ENCODE peak calls at places on chromosome 17, in nine cellular contexts. R, T, L, G, M, J, K, V and N are unnamed samples. For H3K4me1, the result is how much of the 10 kb centered on the place peaks cover.

GRCh38 chr17:2940352-2940751 is 123.1 kb downstream of the OR1D5 start:
- DNase-seq in R (no peak), T (no peak), L (no peak), G (peak), M (no peak), J (no peak), K (no peak), V (peak), N (peak)

GRCh38 chr17:4706121-4706520 is 2.2 kb upstream of the PELP1 start:
- DNase-seq in R (no peak), T (peak), L (no peak), G (no peak), M (no peak), J (no peak), K (no peak), V (no peak), N (no peak)

GRCh38 chr17:39702901-39703893 is 3.3 kb downstream of the ERBB2 start:
- DNase-seq in R (no peak), T (peak), L (peak), G (peak), M (no peak), J (no peak), K (no peak), V (no peak), N (no peak)

GRCh38 chr17:2195729-2196128 is 107.9 kb downstream of the SMG6 start:
- DNase-seq in R (no peak), T (no peak), L (no peak), G (no peak), M (no peak), J (no peak), K (no peak), V (no peak), N (no peak)

GRCh38 chr17:35101036-35101435 is 18.6 kb downstream of the RAD51D start:
- DNase-seq in R (no peak), T (no peak), L (no peak), G (no peak), M (no peak), J (no peak), K (no peak), V (no peak), N (no peak)

GRCh38 chr17:2828396-2829038 is 32.3 kb downstream of the RAP1GAP2 start:
- DNase-seq in R (peak), T (peak), L (peak), G (peak), M (peak), J (peak), K (peak), V (peak), N (peak)

GRCh38 chr17:66711936-66712335 is 123.0 kb upstream of the CACNG5 start:
- DNase-seq in R (no peak), T (no peak), L (peak), G (peak), M (peak), J (no peak), K (peak), V (no peak), N (no peak)

GRCh38 chr17:67504182-67504581 is 127.1 kb downstream of the PITPNC1 start:
- DNase-seq in R (no peak), T (no peak), L (no peak), G (no peak), M (no peak), J (no peak), K (no peak), V (no peak), N (no peak)

GRCh38 chr17:33521784-33522183 is 228.7 kb upstream of the ASIC2 start:
- DNase-seq in R (peak), T (no peak), L (no peak), G (peak), M (no peak), J (no peak), K (no peak), V (no peak), N (no peak)

GRCh38 chr17:42642377-42642776 is 16.7 kb upstream of the TUBG2 start:
- DNase-seq in R (peak), T (no peak), L (no peak), G (peak), M (no peak), J (no peak), K (no peak), V (no peak), N (no peak)

GRCh38 chr17:76659928-76660614 is 16.5 kb upstream of the ST6GALNAC1 start:
- DNase-seq in R (peak), T (no peak), L (no peak), G (no peak), M (no peak), J (peak), K (peak), V (no peak), N (no peak)

GRCh38 chr17:521561-522325 is 169.1 kb upstream of the RPH3AL start:
- DNase-seq in R (no peak), T (no peak), L (no peak), G (no peak), M (no peak), J (no peak), K (no peak), V (no peak), N (no peak)

GRCh38 chr17:41429667-41430066 is 5.3 kb upstream of the KRT37 start:
- DNase-seq in R (no peak), T (no peak), L (no peak), G (no peak), M (no peak), J (no peak), K (no peak), V (no peak), N (no peak)

GRCh38 chr17:56290486-56291118 is 137.3 kb downstream of the ANKFN1 start:
- DNase-seq in R (no peak), T (no peak), L (no peak), G (no peak), M (no peak), J (no peak), K (no peak), V (no peak), N (no peak)

GRCh38 chr17:82106697-82107305 is 8.8 kb upstream of the FASN start:
- DNase-seq in R (peak), T (no peak), L (no peak), G (no peak), M (no peak), J (no peak), K (peak), V (peak), N (peak)

GRCh38 chr17:8006836-8007680 is 4.6 kb downstream of the GUCY2D start:
- DNase-seq in R (no peak), T (no peak), L (no peak), G (no peak), M (no peak), J (no peak), K (no peak), V (no peak), N (no peak)

GRCh38 chr17:50176559-50177471 is 11.0 kb downstream of the SGCA start:
- DNase-seq in R (no peak), T (no peak), L (no peak), G (no peak), M (no peak), J (no peak), K (no peak), V (peak), N (no peak)

GRCh38 chr17:55816532-55817272 is 65.9 kb downstream of the PCTP start:
- DNase-seq in R (no peak), T (no peak), L (no peak), G (no peak), M (no peak), J (no peak), K (no peak), V (no peak), N (no peak)

GRCh38 chr17:7237761-7238417 is 1.4 kb downstream of the PHF23 start:
- DNase-seq in R (peak), T (peak), L (peak), G (peak), M (peak), J (peak), K (peak), V (peak), N (peak)

GRCh38 chr17:36890398-36891190 is 46.7 kb upstream of the LHX1 start:
- DNase-seq in R (no peak), T (no peak), L (no peak), G (no peak), M (no peak), J (no peak), K (no peak), V (no peak), N (no peak)

GRCh38 chr17:69090365-69090764 is 29.6 kb upstream of the ABCA9 start:
- DNase-seq in R (no peak), T (no peak), L (no peak), G (no peak), M (no peak), J (no peak), K (no peak), V (no peak), N (no peak)

GRCh38 chr17:19728114-19728495 is 11.7 kb upstream of the SLC47A2 start:
- DNase-seq in R (peak), T (peak), L (peak), G (peak), M (peak), J (no peak), K (peak), V (peak), N (peak)

GRCh38 chr17:2950846-2951245 is 112.6 kb downstream of the OR1D5 start:
- DNase-seq in R (no peak), T (no peak), L (no peak), G (no peak), M (peak), J (no peak), K (no peak), V (no peak), N (no peak)

GRCh38 chr17:45128989-45129388 is 3.3 kb downstream of the PLCD3 start:
- DNase-seq in R (no peak), T (no peak), L (no peak), G (no peak), M (no peak), J (no peak), K (no peak), V (no peak), N (no peak)
- H3K4me1 ChIP-seq in R (under half), T (under half), L (half or more), G (under half), M (under half), J (under half), K (half or more), V (half or more), N (half or more)

GRCh38 chr17:80792373-80792781 is 199.3 kb upstream of the CHMP6 start:
- DNase-seq in R (no peak), T (peak), L (no peak), G (no peak), M (no peak), J (no peak), K (no peak), V (peak), N (no peak)

GRCh38 chr17:80795090-80795609 is 196.5 kb upstream of the CHMP6 start:
- DNase-seq in R (no peak), T (no peak), L (no peak), G (no peak), M (no peak), J (no peak), K (no peak), V (no peak), N (no peak)

GRCh38 chr17:80794281-80795089 is 197.2 kb upstream of the CHMP6 start:
- DNase-seq in R (no peak), T (no peak), L (no peak), G (no peak), M (no peak), J (no peak), K (no peak), V (no peak), N (no peak)

GRCh38 chr17:80793421-80793820 is 198.2 kb upstream of the CHMP6 start:
- DNase-seq in R (no peak), T (no peak), L (no peak), G (no peak), M (no peak), J (no peak), K (no peak), V (peak), N (no peak)

DNA sequence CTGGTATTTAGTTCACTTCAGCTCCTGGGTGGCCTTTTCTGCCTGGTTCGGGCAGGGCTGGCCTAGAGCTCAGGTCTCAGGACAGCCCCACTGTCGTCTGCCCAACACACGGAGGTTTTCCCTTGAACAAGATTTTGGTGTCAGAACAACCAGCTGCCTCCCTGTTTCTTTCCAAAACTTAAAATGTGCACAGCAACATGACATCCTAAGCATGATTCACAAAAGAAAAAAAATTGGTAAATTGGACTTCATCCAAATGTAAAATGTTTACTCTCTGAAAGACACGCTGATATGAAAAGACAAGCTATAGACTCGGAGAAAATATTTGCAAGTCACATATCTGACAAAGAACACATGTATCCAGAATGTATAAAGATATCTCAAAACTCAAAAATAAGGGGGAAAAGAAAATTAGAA is 197.8 kb upstream of the CHMP6 start:
- DNase-seq in R (no peak), T (peak), L (no peak), G (no peak), M (no peak), J (no peak), K (no peak), V (no peak), N (no peak)
- H3K4me1 ChIP-seq in R (under half), T (half or more), L (under half), G (under half), M (under half), J (under half), K (under half), V (half or more), N (half or more)

GRCh38 chr17:17926036-17926435 is 46.2 kb downstream of the TOM1L2 start:
- DNase-seq in R (no peak), T (no peak), L (no peak), G (no peak), M (no peak), J (no peak), K (no peak), V (no peak), N (no peak)

GRCh38 chr17:17922198-17922901 is 49.9 kb downstream of the TOM1L2 start:
- DNase-seq in R (no peak), T (no peak), L (no peak), G (peak), M (no peak), J (no peak), K (no peak), V (no peak), N (no peak)

GRCh38 chr17:17926840-17927449 is 45.3 kb downstream of the TOM1L2 start:
- DNase-seq in R (no peak), T (no peak), L (peak), G (no peak), M (no peak), J (no peak), K (no peak), V (no peak), N (no peak)

GRCh38 chr17:17924131-17924856 is 47.9 kb downstream of the TOM1L2 start:
- DNase-seq in R (no peak), T (no peak), L (no peak), G (no peak), M (no peak), J (no peak), K (no peak), V (no peak), N (no peak)

DNA sequence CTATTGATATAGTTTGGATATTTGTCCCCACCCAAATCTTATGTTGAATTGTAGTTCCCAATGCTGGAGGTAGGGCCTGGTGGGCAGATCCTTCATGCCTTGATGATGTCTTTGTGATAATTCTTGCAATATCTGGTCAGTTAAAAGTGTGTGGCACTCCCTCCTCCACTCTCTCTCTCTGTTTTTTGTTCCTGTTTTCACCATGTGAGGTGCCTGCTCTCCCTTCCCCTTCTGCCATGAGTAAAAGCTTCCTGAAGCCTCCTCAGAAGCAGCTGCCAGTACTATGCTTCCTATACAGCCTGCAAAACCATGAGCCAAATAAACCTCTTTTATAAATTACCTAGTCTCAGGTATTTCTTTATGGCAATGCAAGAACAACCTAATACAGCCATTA is 47.3 kb downstream of the TOM1L2 start:
- DNase-seq in R (no peak), T (no peak), L (no peak), G (no peak), M (no peak), J (no peak), K (no peak), V (no peak), N (no peak)
- H3K4me1 ChIP-seq in R (under half), T (under half), L (under half), G (under half), M (under half), J (under half), K (under half), V (half or more), N (half or more)

GRCh38 chr17:75513667-75514052 is 1.7 kb downstream of the CASKIN2 start:
- DNase-seq in R (no peak), T (no peak), L (no peak), G (no peak), M (no peak), J (no peak), K (peak), V (no peak), N (no peak)

GRCh38 chr17:75515229-75515522 is 161 bp downstream of the CASKIN2 start:
- DNase-seq in R (no peak), T (no peak), L (no peak), G (no peak), M (no peak), J (no peak), K (no peak), V (no peak), N (no peak)

GRCh38 chr17:75515523-75516254 is at the start of gene CASKIN2:
- DNase-seq in R (peak), T (peak), L (peak), G (peak), M (peak), J (peak), K (peak), V (peak), N (peak)

GRCh38 chr17:75512946-75513666 is 2.2 kb downstream of the CASKIN2 start:
- DNase-seq in R (no peak), T (peak), L (no peak), G (no peak), M (no peak), J (no peak), K (no peak), V (no peak), N (no peak)

DNA sequence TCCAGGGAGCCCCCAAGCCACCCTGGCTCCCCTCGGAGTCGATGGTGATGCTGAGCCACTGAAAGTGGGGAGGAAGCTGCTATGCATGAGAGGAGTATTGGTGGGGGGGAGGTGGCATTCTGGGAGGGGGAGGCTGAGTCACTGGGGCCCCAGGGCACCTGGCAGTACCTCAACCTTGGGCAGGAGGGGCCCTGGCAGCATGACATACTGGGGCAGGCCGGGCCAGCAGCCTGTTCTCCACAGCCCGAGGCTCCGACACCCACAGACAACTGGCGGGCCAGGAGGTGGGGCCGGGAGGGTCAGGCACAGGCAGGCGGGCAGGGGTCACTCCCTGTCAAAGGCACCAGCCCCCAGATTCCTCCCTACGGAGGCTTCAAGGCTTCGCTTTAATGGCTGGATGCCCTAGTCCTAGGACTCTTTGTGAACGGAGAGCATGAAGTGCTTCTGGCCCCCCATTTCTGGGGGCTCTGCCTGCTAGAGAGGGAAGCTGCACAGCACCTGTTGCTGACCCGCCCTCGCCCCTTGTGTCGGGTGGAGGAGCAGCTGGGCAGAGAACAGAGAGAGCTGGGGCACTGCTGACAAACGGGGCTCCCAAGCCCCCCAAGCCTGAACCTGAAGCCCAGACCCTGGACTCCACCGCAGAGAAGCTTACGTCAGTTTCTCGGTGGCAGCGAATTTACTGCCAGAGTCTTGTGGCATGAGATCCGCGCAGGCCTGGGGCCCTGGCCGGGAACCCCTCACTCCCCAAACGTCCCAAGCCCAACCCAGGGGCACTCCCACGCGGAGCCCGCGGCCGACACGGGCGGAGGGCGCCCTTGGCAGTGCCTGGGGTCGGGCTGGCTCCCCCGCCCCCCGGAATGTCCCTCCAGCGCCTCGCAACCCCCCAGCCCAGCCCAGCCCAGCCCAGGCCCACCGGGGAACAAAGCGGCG is 773 bp downstream of the CASKIN2 start:
- DNase-seq in R (peak), T (peak), L (no peak), G (peak), M (peak), J (no peak), K (peak), V (no peak), N (no peak)
- H3K4me1 ChIP-seq in R (under half), T (under half), L (half or more), G (under half), M (half or more), J (under half), K (under half), V (half or more), N (half or more)

GRCh38 chr17:78355701-78356100 is 4.2 kb downstream of the SOCS3 start:
- DNase-seq in R (no peak), T (peak), L (no peak), G (no peak), M (no peak), J (no peak), K (no peak), V (peak), N (no peak)
- H3K4me1 ChIP-seq in R (under half), T (under half), L (half or more), G (half or more), M (half or more), J (half or more), K (under half), V (half or more), N (half or more)